ENCODE peak calls at places on chromosomes 6 and 20, in nine cellular contexts. X, T, K, B, W, P, I, D and H are unnamed samples.

GRCh38 chr6:71123051-71123450 is 165.6 kb upstream of the OGFRL1 start:
- DNase-seq in I (no peak), W (no peak), T (no peak), X (no peak), B (peak), P (no peak), D (no peak), K (no peak), H (no peak)

GRCh38 chr6:135018961-135019360 is 35.7 kb downstream of the HBS1L start:
- DNase-seq in T (no peak), I (no peak), B (no peak), X (no peak), K (no peak), P (no peak), D (no peak), W (no peak), H (no peak)

GRCh38 chr6:13268914-13269532 is 59.3 kb downstream of the TBC1D7 start:
- DNase-seq in P (no peak), X (no peak), D (peak), I (no peak), B (peak), W (no peak), T (no peak), K (no peak), H (no peak)

GRCh38 chr6:98839788-98840361 is 5.5 kb downstream of the POU3F2 start:
- DNase-seq in K (no peak), P (no peak), I (no peak), B (peak), X (no peak), D (no peak), T (no peak), W (no peak), H (no peak)

GRCh38 chr20:33703498-33704137 is 16.5 kb downstream of the PXMP4 start:
- DNase-seq in D (no peak), P (no peak), X (no peak), B (no peak), I (no peak), K (no peak), W (no peak), T (no peak), H (no peak)

GRCh38 chr6:26629373-26629772 is 30.2 kb downstream of the ZNF322 start:
- DNase-seq in D (no peak), W (no peak), T (no peak), K (no peak), B (no peak), P (no peak), I (no peak), X (no peak), H (no peak)

GRCh38 chr6:16305246-16305725 is 66.9 kb downstream of the GMPR start:
- DNase-seq in D (no peak), P (no peak), W (no peak), K (no peak), X (no peak), T (no peak), B (no peak), I (no peak), H (no peak)

GRCh38 chr6:165664553-165665383 is 1.7 kb upstream of the PDE10A start:
- DNase-seq in X (no peak), K (no peak), W (no peak), B (no peak), P (no peak), T (no peak), D (no peak), I (no peak), H (no peak)

GRCh38 chr6:134196568-134197301 is 121.2 kb downstream of the SGK1 start:
- DNase-seq in B (no peak), D (no peak), P (no peak), T (no peak), I (no peak), K (no peak), X (no peak), W (no peak), H (no peak)

GRCh38 chr20:31833931-31834521 is 11.4 kb downstream of the FOXS1 start:
- DNase-seq in P (no peak), D (no peak), B (no peak), K (no peak), I (no peak), T (no peak), W (no peak), X (no peak), H (no peak)

GRCh38 chr6:39902136-39902535 is 32.1 kb downstream of the MOCS1 start:
- DNase-seq in X (no peak), D (no peak), K (no peak), W (no peak), B (no peak), P (no peak), T (no peak), I (no peak), H (no peak)

GRCh38 chr6:166572370-166573261 is 13.9 kb downstream of the RAMACL start:
- DNase-seq in W (no peak), K (no peak), B (no peak), T (no peak), P (no peak), I (no peak), X (no peak), D (peak), H (no peak)

GRCh38 chr6:104227502-104227901 is 632.2 kb downstream of the HACE1 start:
- DNase-seq in P (no peak), D (no peak), K (no peak), W (no peak), B (no peak), I (no peak), T (no peak), X (no peak), H (no peak)

GRCh38 chr6:31896856-31897611 is 464 bp downstream of the EHMT2 start:
- DNase-seq in W (no peak), K (peak), T (no peak), X (no peak), I (peak), B (no peak), D (peak), P (no peak), H (peak)

GRCh38 chr6:106177786-106178185 is 91.7 kb downstream of the PRDM1 start:
- DNase-seq in X (no peak), W (no peak), B (no peak), T (no peak), I (no peak), K (no peak), D (no peak), P (no peak), H (no peak)

GRCh38 chr20:46212876-46213275 is 94.8 kb downstream of the CD40 start:
- DNase-seq in I (no peak), W (no peak), P (no peak), B (no peak), X (no peak), K (no peak), T (no peak), D (no peak), H (no peak)

GRCh38 chr20:63968928-63969760 is 586 bp downstream of the ZNF512B start:
- DNase-seq in I (peak), P (no peak), K (peak), D (peak), W (peak), B (no peak), X (no peak), T (peak), H (peak)

GRCh38 chr20:64131406-64131805 is 24.0 kb upstream of the NPBWR2 start:
- DNase-seq in D (peak), P (no peak), W (peak), B (no peak), K (peak), X (peak), I (no peak), T (peak), H (peak)

GRCh38 chr6:159716247-159717086 is 10.8 kb upstream of the WTAP start:
- DNase-seq in X (no peak), T (no peak), I (no peak), D (peak), P (no peak), W (no peak), K (no peak), B (peak), H (peak)

GRCh38 chr6:16674666-16675392 is 86.4 kb downstream of the ATXN1 start:
- DNase-seq in I (no peak), K (no peak), T (no peak), B (no peak), P (no peak), W (no peak), X (no peak), D (peak), H (no peak)

GRCh38 chr20:1014471-1014870 is 12.4 kb upstream of the RSPO4 start:
- DNase-seq in X (no peak), D (no peak), W (no peak), T (no peak), B (no peak), I (no peak), K (no peak), P (no peak), H (no peak)

GRCh38 chr6:89146748-89147715 is 1.2 kb downstream of the PM20D2 start:
- DNase-seq in W (no peak), D (peak), X (no peak), B (no peak), K (no peak), P (no peak), I (no peak), T (no peak), H (no peak)

GRCh38 chr6:111914617-111915016 is 41.4 kb upstream of the FYN start:
- DNase-seq in W (no peak), T (no peak), B (no peak), X (no peak), K (no peak), I (no peak), P (no peak), D (no peak), H (no peak)

GRCh38 chr6:137874204-137875001 is 7.3 kb downstream of the TNFAIP3 start:
- DNase-seq in B (no peak), D (no peak), P (no peak), X (peak), K (no peak), T (no peak), W (no peak), I (no peak), H (no peak)

GRCh38 chr6:3752538-3753227 is 1.2 kb upstream of the PXDC1 start:
- DNase-seq in D (no peak), T (no peak), X (no peak), K (peak), I (no peak), W (no peak), P (no peak), B (no peak), H (peak)

GRCh38 chr6:2028457-2029038 is 216.9 kb downstream of the GMDS start:
- DNase-seq in B (no peak), I (no peak), T (no peak), P (no peak), X (no peak), D (no peak), K (no peak), W (no peak), H (no peak)

GRCh38 chr6:153959281-153959680 is 79.8 kb upstream of the OPRM1 start:
- DNase-seq in B (no peak), X (no peak), I (no peak), D (peak), P (no peak), T (no peak), W (no peak), K (no peak), H (no peak)